ENCODE peak calls at places on chromosomes 16 and 17, in six cellular contexts. One of them, this sample, is unnamed.

GRCh38 chr17:48998557-48999440 is 1.6 kb downstream of the IGF2BP1 start:
- DNase-seq in keratinocyte: no peak
- DNase-seq in PC-9: no peak
- DNase-seq in fibroblast of lung: peak
- DNase-seq in HCT116: no peak
- DNase-seq in astrocyte: no peak
- DNase-seq in this sample: peak

GRCh38 chr16:16033208-16033717 is 83.8 kb downstream of the ABCC1 start:
- DNase-seq in HCT116: no peak
- DNase-seq in keratinocyte: no peak
- DNase-seq in astrocyte: no peak
- DNase-seq in PC-9: no peak
- DNase-seq in fibroblast of lung: no peak
- DNase-seq in this sample: no peak

GRCh38 chr16:85900031-85900792 is 1.2 kb downstream of the IRF8 start:
- DNase-seq in astrocyte: no peak
- DNase-seq in PC-9: no peak
- DNase-seq in keratinocyte: no peak
- DNase-seq in fibroblast of lung: no peak
- DNase-seq in HCT116: no peak
- DNase-seq in this sample: no peak

GRCh38 chr16:2002406-2003230 is 7.0 kb downstream of the ZNF598 start:
- DNase-seq in HCT116: no peak
- DNase-seq in fibroblast of lung: no peak
- DNase-seq in keratinocyte: no peak
- DNase-seq in PC-9: no peak
- DNase-seq in astrocyte: no peak
- DNase-seq in this sample: peak

GRCh38 chr16:19833176-19833575 is 51.5 kb downstream of the GPRC5B start:
- DNase-seq in PC-9: no peak
- DNase-seq in astrocyte: peak
- DNase-seq in keratinocyte: no peak
- DNase-seq in fibroblast of lung: peak
- DNase-seq in HCT116: no peak
- DNase-seq in this sample: no peak

GRCh38 chr17:50318551-50319310 is 27.2 kb upstream of the XYLT2 start:
- DNase-seq in HCT116: no peak
- DNase-seq in astrocyte: no peak
- DNase-seq in PC-9: no peak
- DNase-seq in keratinocyte: peak
- DNase-seq in fibroblast of lung: no peak
- DNase-seq in this sample: no peak

GRCh38 chr16:63324306-63324705 is 1288.1 kb upstream of the CDH8 start:
- DNase-seq in astrocyte: no peak
- DNase-seq in PC-9: no peak
- DNase-seq in keratinocyte: no peak
- DNase-seq in HCT116: no peak
- DNase-seq in fibroblast of lung: peak
- DNase-seq in this sample: no peak

GRCh38 chr17:1078831-1079561 is 82.1 kb downstream of the TIMM22 start:
- DNase-seq in keratinocyte: no peak
- DNase-seq in HCT116: no peak
- DNase-seq in fibroblast of lung: no peak
- DNase-seq in PC-9: no peak
- DNase-seq in astrocyte: no peak
- DNase-seq in this sample: peak

GRCh38 chr17:7001562-7001961 is 5.7 kb downstream of the ALOX12 start:
- DNase-seq in PC-9: no peak
- DNase-seq in keratinocyte: no peak
- DNase-seq in HCT116: no peak
- DNase-seq in fibroblast of lung: no peak
- DNase-seq in astrocyte: no peak
- DNase-seq in this sample: peak
- TF ChIP-seq CTCF in PC-9: peak
- TF ChIP-seq CTCF in keratinocyte: peak
- TF ChIP-seq CTCF in HCT116: peak
- TF ChIP-seq CTCF in fibroblast of lung: peak
- TF ChIP-seq CTCF in astrocyte: peak
- TF ChIP-seq CTCF in this sample: peak

GRCh38 chr16:48047273-48047672 is 108.5 kb downstream of the ABCC12 start:
- DNase-seq in keratinocyte: no peak
- DNase-seq in HCT116: no peak
- DNase-seq in astrocyte: no peak
- DNase-seq in PC-9: no peak
- DNase-seq in fibroblast of lung: no peak
- DNase-seq in this sample: no peak

GRCh38 chr16:48049832-48050231 is 106.0 kb downstream of the ABCC12 start:
- DNase-seq in keratinocyte: no peak
- DNase-seq in HCT116: no peak
- DNase-seq in fibroblast of lung: no peak
- DNase-seq in PC-9: no peak
- DNase-seq in astrocyte: no peak
- DNase-seq in this sample: no peak

GRCh38 chr16:48044117-48044516 is 111.7 kb downstream of the ABCC12 start:
- DNase-seq in PC-9: no peak
- DNase-seq in keratinocyte: no peak
- DNase-seq in fibroblast of lung: no peak
- DNase-seq in HCT116: no peak
- DNase-seq in astrocyte: no peak
- DNase-seq in this sample: no peak

GRCh38 chr16:48050871-48051270 is 104.9 kb downstream of the ABCC12 start:
- DNase-seq in keratinocyte: no peak
- DNase-seq in fibroblast of lung: no peak
- DNase-seq in astrocyte: no peak
- DNase-seq in PC-9: no peak
- DNase-seq in HCT116: no peak
- DNase-seq in this sample: no peak

GRCh38 chr16:48047755-48048154 is 108.0 kb downstream of the ABCC12 start:
- DNase-seq in keratinocyte: no peak
- DNase-seq in astrocyte: no peak
- DNase-seq in PC-9: no peak
- DNase-seq in fibroblast of lung: no peak
- DNase-seq in HCT116: no peak
- DNase-seq in this sample: peak
- TF ChIP-seq EZH2 in keratinocyte: no peak
- TF ChIP-seq EZH2 in astrocyte: no peak
- TF ChIP-seq EZH2 in PC-9: no peak
- TF ChIP-seq EZH2 in fibroblast of lung: no peak
- TF ChIP-seq EZH2 in HCT116: no peak
- TF ChIP-seq EZH2 in this sample: no peak

GRCh38 chr16:67979955-67980678 is at the start of gene DPEP3:
- DNase-seq in HCT116: no peak
- DNase-seq in PC-9: no peak
- DNase-seq in astrocyte: no peak
- DNase-seq in keratinocyte: no peak
- DNase-seq in fibroblast of lung: no peak
- DNase-seq in this sample: no peak
- TF ChIP-seq CTCF in HCT116: no peak
- TF ChIP-seq CTCF in PC-9: no peak
- TF ChIP-seq CTCF in astrocyte: no peak
- TF ChIP-seq CTCF in keratinocyte: peak
- TF ChIP-seq CTCF in fibroblast of lung: no peak
- TF ChIP-seq CTCF in this sample: peak

GRCh38 chr17:8122391-8122922 is 1.4 kb downstream of the HES7 start:
- DNase-seq in HCT116: no peak
- DNase-seq in fibroblast of lung: peak
- DNase-seq in PC-9: no peak
- DNase-seq in keratinocyte: no peak
- DNase-seq in astrocyte: peak
- DNase-seq in this sample: peak

GRCh38 chr17:8121531-8122390 is 2.1 kb downstream of the HES7 start:
- DNase-seq in keratinocyte: no peak
- DNase-seq in fibroblast of lung: peak
- DNase-seq in HCT116: peak
- DNase-seq in astrocyte: peak
- DNase-seq in PC-9: no peak
- DNase-seq in this sample: peak

GRCh38 chr17:8124350-8125195 is 667 bp upstream of the HES7 start:
- DNase-seq in fibroblast of lung: peak
- DNase-seq in astrocyte: no peak
- DNase-seq in keratinocyte: no peak
- DNase-seq in PC-9: no peak
- DNase-seq in HCT116: no peak
- DNase-seq in this sample: peak

GRCh38 chr17:8123695-8124349 is at the start of gene HES7:
- DNase-seq in PC-9: no peak
- DNase-seq in HCT116: no peak
- DNase-seq in fibroblast of lung: no peak
- DNase-seq in astrocyte: no peak
- DNase-seq in keratinocyte: no peak
- DNase-seq in this sample: peak

DNA sequence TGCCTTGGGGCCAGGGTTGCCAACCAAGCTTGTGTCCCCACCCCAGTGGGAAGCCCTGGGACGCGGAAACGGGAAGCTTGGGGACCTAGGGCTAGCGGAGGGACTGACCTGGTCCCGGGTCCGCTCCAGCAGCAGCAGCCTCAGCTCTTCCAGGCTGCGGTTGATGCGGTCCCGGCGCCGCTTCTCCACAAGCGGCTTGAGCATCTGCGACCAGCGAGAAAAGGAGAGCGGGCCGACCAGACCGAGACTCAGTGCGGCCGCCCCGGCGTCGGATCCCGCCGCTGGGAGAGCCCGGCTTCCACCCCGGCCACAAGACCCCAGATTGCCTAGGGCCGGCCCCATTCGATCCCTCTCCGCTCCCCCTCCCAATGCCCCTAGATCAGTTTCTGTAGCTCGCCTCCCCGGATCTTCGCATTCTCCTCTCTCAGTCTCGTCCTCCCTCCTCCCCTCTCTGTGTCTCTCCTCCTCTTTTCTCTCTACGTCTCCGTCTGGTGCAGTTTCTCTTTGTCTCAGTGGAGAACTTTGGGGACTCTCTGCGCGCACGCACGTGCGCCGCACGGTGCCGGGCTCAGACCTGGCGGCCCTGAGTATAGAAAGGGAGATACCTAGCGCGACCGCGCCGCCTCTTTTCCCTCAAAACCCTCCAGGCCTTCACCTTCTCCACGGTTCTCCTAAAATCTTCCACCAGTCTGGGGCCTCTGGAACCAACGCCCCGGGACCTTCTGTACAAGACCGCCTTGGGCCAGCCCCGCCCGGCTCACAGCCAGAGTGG is 797 bp downstream of the HES7 start:
- DNase-seq in PC-9: no peak
- DNase-seq in astrocyte: no peak
- DNase-seq in HCT116: no peak
- DNase-seq in keratinocyte: no peak
- DNase-seq in fibroblast of lung: peak
- DNase-seq in this sample: peak
- TF ChIP-seq EZH2 in PC-9: no peak
- TF ChIP-seq EZH2 in astrocyte: peak
- TF ChIP-seq EZH2 in HCT116: no peak
- TF ChIP-seq EZH2 in keratinocyte: no peak
- TF ChIP-seq EZH2 in fibroblast of lung: no peak
- TF ChIP-seq EZH2 in this sample: peak

GRCh38 chr17:3641717-3642486 is 5.3 kb downstream of the CTNS start:
- DNase-seq in fibroblast of lung: no peak
- DNase-seq in astrocyte: no peak
- DNase-seq in PC-9: no peak
- DNase-seq in HCT116: no peak
- DNase-seq in keratinocyte: no peak
- DNase-seq in this sample: no peak

GRCh38 chr17:3647251-3647650 is 10.7 kb downstream of the CTNS start:
- DNase-seq in fibroblast of lung: no peak
- DNase-seq in HCT116: no peak
- DNase-seq in PC-9: no peak
- DNase-seq in astrocyte: no peak
- DNase-seq in keratinocyte: no peak
- DNase-seq in this sample: no peak

GRCh38 chr17:3641014-3641413 is 4.5 kb downstream of the CTNS start:
- DNase-seq in HCT116: no peak
- DNase-seq in astrocyte: no peak
- DNase-seq in keratinocyte: no peak
- DNase-seq in PC-9: no peak
- DNase-seq in fibroblast of lung: no peak
- DNase-seq in this sample: no peak

GRCh38 chr17:3647769-3648540 is 11.4 kb downstream of the CTNS start:
- DNase-seq in PC-9: no peak
- DNase-seq in HCT116: peak
- DNase-seq in astrocyte: peak
- DNase-seq in fibroblast of lung: peak
- DNase-seq in keratinocyte: no peak
- DNase-seq in this sample: peak

GRCh38 chr17:3645310-3645709 is 8.8 kb downstream of the CTNS start:
- DNase-seq in keratinocyte: no peak
- DNase-seq in astrocyte: no peak
- DNase-seq in PC-9: no peak
- DNase-seq in HCT116: no peak
- DNase-seq in fibroblast of lung: no peak
- DNase-seq in this sample: no peak
- TF ChIP-seq CTCF in keratinocyte: no peak
- TF ChIP-seq CTCF in astrocyte: no peak
- TF ChIP-seq CTCF in PC-9: no peak
- TF ChIP-seq CTCF in HCT116: no peak
- TF ChIP-seq CTCF in fibroblast of lung: no peak
- TF ChIP-seq CTCF in this sample: no peak

DNA sequence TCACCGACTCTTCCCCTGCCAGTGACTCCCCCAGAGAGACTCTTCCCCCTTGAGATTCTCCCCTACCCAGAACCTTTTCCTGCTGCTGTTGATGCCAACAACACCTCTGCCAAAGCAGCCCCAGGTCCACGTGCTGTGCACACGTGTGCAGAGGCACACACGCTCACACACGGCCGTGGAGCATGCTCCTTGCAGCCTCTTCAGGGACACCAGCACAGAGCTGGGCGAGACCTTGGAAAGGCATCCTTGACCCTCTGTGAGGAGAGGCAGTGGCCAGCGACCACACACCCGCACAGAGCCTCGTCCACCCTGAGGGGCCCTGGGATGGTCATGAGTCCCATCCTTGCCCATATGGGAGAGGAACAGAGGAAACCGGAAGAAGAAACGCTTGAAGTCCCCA is 181.9 kb downstream of the RBFOX3 start:
- DNase-seq in fibroblast of lung: no peak
- DNase-seq in astrocyte: no peak
- DNase-seq in HCT116: no peak
- DNase-seq in keratinocyte: no peak
- DNase-seq in PC-9: no peak
- DNase-seq in this sample: no peak
- TF ChIP-seq EZH2 in fibroblast of lung: no peak
- TF ChIP-seq EZH2 in astrocyte: no peak
- TF ChIP-seq EZH2 in HCT116: no peak
- TF ChIP-seq EZH2 in keratinocyte: no peak
- TF ChIP-seq EZH2 in PC-9: no peak
- TF ChIP-seq EZH2 in this sample: no peak

DNA sequence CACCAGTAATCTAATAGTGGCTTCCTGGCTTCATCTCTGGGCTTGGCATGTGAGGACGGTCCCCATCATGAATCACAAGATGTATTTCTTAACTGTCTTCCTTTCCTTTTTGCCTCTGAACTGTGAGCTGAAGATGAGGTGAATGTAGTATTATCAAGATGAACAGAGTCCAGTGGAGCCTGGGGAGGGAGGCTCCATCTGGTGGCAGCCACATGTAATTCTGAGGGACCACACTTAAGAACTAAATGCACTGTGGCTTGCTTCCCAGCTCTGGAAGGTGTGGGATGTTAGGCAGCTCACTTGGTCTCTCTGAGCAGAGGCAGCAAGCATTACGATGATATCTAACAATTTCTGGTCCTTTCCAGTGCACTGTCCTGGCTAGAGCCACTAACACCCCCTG is 354.9 kb upstream of the ASIC2 start:
- DNase-seq in HCT116: no peak
- DNase-seq in PC-9: no peak
- DNase-seq in astrocyte: no peak
- DNase-seq in keratinocyte: no peak
- DNase-seq in fibroblast of lung: peak
- DNase-seq in this sample: peak
- TF ChIP-seq CTCF in HCT116: no peak
- TF ChIP-seq CTCF in PC-9: peak
- TF ChIP-seq CTCF in astrocyte: peak
- TF ChIP-seq CTCF in keratinocyte: peak
- TF ChIP-seq CTCF in fibroblast of lung: peak
- TF ChIP-seq CTCF in this sample: peak

This sample was measured in neural progenitor cell.